ENCODE peak calls at places on chromosomes 2 and 18, in seven cellular contexts. D is cardiac muscle cell, W is AG09309, G is IMR-90, A is Peyer's patch, N is thyroid gland, Z is transverse colon. K is an unnamed sample.

GRCh38 chr18:419542-420175 is 80.8 kb downstream of the COLEC12 start:
- DNase-seq in A (no peak), N (no peak), D (no peak), Z (no peak), G (no peak), W (no peak), K (no peak)

GRCh38 chr2:16395601-16396000 is 270.0 kb downstream of the CYRIA start:
- DNase-seq in W (no peak), G (no peak), A (no peak), N (no peak), Z (no peak), D (no peak), K (no peak)

GRCh38 chr2:238872628-238873400 is 24.9 kb downstream of the TWIST2 start:
- DNase-seq in A (no peak), G (no peak), D (no peak), N (no peak), Z (no peak), W (no peak), K (no peak)

GRCh38 chr2:193868833-193869232 is 1674.1 kb upstream of the TMEFF2 start:
- DNase-seq in Z (no peak), G (no peak), W (no peak), A (no peak), D (no peak), N (no peak), K (no peak)

GRCh38 chr18:22018366-22018765 is 151.0 kb upstream of the GATA6 start:
- DNase-seq in N (no peak), A (no peak), G (no peak), Z (no peak), W (no peak), D (no peak), K (no peak)

GRCh38 chr2:205748660-205749059 is 66.4 kb downstream of the NRP2 start:
- DNase-seq in A (no peak), D (no peak), G (peak), Z (no peak), N (no peak), W (no peak), K (no peak)

GRCh38 chr2:43942001-43942400 is 53.8 kb downstream of the LRPPRC start:
- DNase-seq in G (peak), D (peak), W (no peak), N (no peak), A (no peak), Z (no peak), K (no peak)

GRCh38 chr2:239467956-239468490 is 67.2 kb upstream of the HDAC4 start:
- DNase-seq in W (no peak), Z (no peak), N (no peak), A (no peak), G (no peak), D (no peak), K (no peak)

GRCh38 chr18:35311506-35311905 is 21.5 kb upstream of the ZSCAN30 start:
- DNase-seq in N (no peak), W (no peak), D (peak), Z (no peak), A (no peak), G (peak), K (no peak)

GRCh38 chr18:34592961-34593382 is 117.1 kb upstream of the DTNA start:
- DNase-seq in A (no peak), N (peak), D (peak), W (no peak), Z (peak), G (peak), K (peak)

GRCh38 chr2:32977228-32977758 is 30.5 kb downstream of the LTBP1 start:
- DNase-seq in Z (peak), N (no peak), W (no peak), G (no peak), D (peak), A (no peak), K (no peak)

GRCh38 chr18:74530584-74530862 is 3.8 kb upstream of the CNDP1 start:
- DNase-seq in N (no peak), W (no peak), D (no peak), G (no peak), Z (no peak), A (no peak), K (no peak)

GRCh38 chr2:224038049-224038829 is 847 bp downstream of the SERPINE2 start:
- DNase-seq in N (peak), G (peak), Z (peak), A (no peak), D (peak), W (no peak), K (peak)

GRCh38 chr2:11473604-11474440 is 7.9 kb upstream of the E2F6 start:
- DNase-seq in N (no peak), Z (no peak), W (no peak), D (no peak), G (no peak), A (no peak), K (no peak)

GRCh38 chr2:199258291-199258690 is 199.4 kb downstream of the SATB2 start:
- DNase-seq in G (no peak), D (no peak), W (no peak), A (no peak), N (no peak), Z (no peak), K (no peak)

GRCh38 chr2:198700330-198700729 is 757.4 kb downstream of the SATB2 start:
- DNase-seq in Z (no peak), W (no peak), G (no peak), N (no peak), D (no peak), A (no peak), K (no peak)

GRCh38 chr2:11770531-11771188 is 24.2 kb downstream of the LPIN1 start:
- DNase-seq in D (no peak), G (no peak), W (no peak), Z (no peak), N (no peak), A (no peak), K (no peak)

GRCh38 chr2:112941753-112942653 is 31.0 kb downstream of the IL37 start:
- DNase-seq in A (peak), D (peak), G (peak), W (peak), N (peak), Z (peak), K (peak)

GRCh38 chr18:76259726-76260125 is 235.3 kb downstream of the ZNF516 start:
- DNase-seq in N (no peak), D (no peak), Z (no peak), A (no peak), G (no peak), W (no peak), K (no peak)

GRCh38 chr2:3168230-3168891 is 209.3 kb downstream of the EIPR1 start:
- DNase-seq in W (peak), D (peak), G (peak), Z (peak), N (peak), A (no peak), K (no peak)

GRCh38 chr2:241598487-241598886 is 38.5 kb downstream of the THAP4 start:
- DNase-seq in A (no peak), D (no peak), W (no peak), G (no peak), N (no peak), Z (no peak), K (no peak)

GRCh38 chr2:134912406-134912805 is 6.2 kb upstream of the CCNT2 start:
- DNase-seq in D (peak), Z (no peak), G (peak), N (no peak), A (no peak), W (no peak), K (no peak)

GRCh38 chr2:235692671-235693171 is 198.9 kb downstream of the AGAP1 start:
- DNase-seq in D (no peak), N (no peak), A (no peak), G (no peak), W (no peak), Z (no peak), K (no peak)

GRCh38 chr2:238396663-238397062 is 30.1 kb upstream of the ASB1 start:
- DNase-seq in W (no peak), G (no peak), A (no peak), D (no peak), Z (no peak), N (no peak), K (no peak)

GRCh38 chr2:127700527-127701192 is 637 bp upstream of the SFT2D3 start:
- DNase-seq in Z (peak), G (no peak), D (no peak), N (peak), A (peak), W (no peak), K (peak)

GRCh38 chr2:48248251-48248933 is 281.6 kb upstream of the STON1 start:
- DNase-seq in A (no peak), W (peak), Z (no peak), G (peak), N (peak), D (peak), K (no peak)

GRCh38 chr2:84830095-84830494 is 50.8 kb downstream of the TRABD2A start:
- DNase-seq in W (no peak), N (peak), D (peak), A (no peak), Z (peak), G (no peak), K (peak)

GRCh38 chr18:2889761-2890192 is 43.0 kb downstream of the EMILIN2 start:
- DNase-seq in W (no peak), N (no peak), G (peak), D (peak), A (no peak), Z (no peak), K (no peak)

GRCh38 chr2:204356128-204356527 is 189.1 kb upstream of the PARD3B start:
- DNase-seq in D (no peak), G (no peak), W (no peak), Z (no peak), A (no peak), N (no peak), K (no peak)

GRCh38 chr2:139742216-139743172 is 962.3 kb upstream of the NXPH2 start:
- DNase-seq in N (no peak), G (no peak), A (no peak), Z (no peak), D (no peak), W (no peak), K (no peak)

GRCh38 chr2:85753525-85754312 is at the start of gene ATOH8:
- DNase-seq in D (peak), W (no peak), G (peak), A (peak), N (peak), Z (peak), K (peak)

GRCh38 chr2:207418422-207418821 is 111.3 kb upstream of the CREB1 start:
- DNase-seq in N (no peak), G (no peak), A (no peak), W (no peak), Z (no peak), D (no peak), K (no peak)
- H3K4me3 ChIP-seq in N (no peak), G (no peak), A (no peak), W (no peak), Z (no peak), D (no peak), K (no peak)

GRCh38 chr18:13375302-13376255 is 157.0 kb downstream of the LDLRAD4 start:
- DNase-seq in D (peak), G (peak), Z (no peak), A (peak), W (peak), N (no peak), K (peak)
- H3K4me3 ChIP-seq in D (no peak), G (no peak), Z (no peak), A (no peak), W (no peak), N (no peak), K (no peak)

GRCh38 chr2:28393115-28393836 is 618 bp downstream of the FOSL2 start:
- DNase-seq in D (peak), A (no peak), Z (peak), N (peak), G (peak), W (no peak), K (peak)

GRCh38 chr2:28397043-28397381 is 4.4 kb downstream of the FOSL2 start:
- DNase-seq in G (no peak), D (no peak), A (no peak), W (no peak), N (no peak), Z (no peak), K (no peak)

GRCh38 chr2:28394997-28395333 is 2.3 kb downstream of the FOSL2 start:
- DNase-seq in Z (no peak), D (no peak), A (no peak), G (no peak), N (no peak), W (no peak), K (no peak)

GRCh38 chr2:28394331-28394877 is 1.7 kb downstream of the FOSL2 start:
- DNase-seq in D (peak), Z (peak), G (peak), N (peak), W (no peak), A (no peak), K (peak)

DNA sequence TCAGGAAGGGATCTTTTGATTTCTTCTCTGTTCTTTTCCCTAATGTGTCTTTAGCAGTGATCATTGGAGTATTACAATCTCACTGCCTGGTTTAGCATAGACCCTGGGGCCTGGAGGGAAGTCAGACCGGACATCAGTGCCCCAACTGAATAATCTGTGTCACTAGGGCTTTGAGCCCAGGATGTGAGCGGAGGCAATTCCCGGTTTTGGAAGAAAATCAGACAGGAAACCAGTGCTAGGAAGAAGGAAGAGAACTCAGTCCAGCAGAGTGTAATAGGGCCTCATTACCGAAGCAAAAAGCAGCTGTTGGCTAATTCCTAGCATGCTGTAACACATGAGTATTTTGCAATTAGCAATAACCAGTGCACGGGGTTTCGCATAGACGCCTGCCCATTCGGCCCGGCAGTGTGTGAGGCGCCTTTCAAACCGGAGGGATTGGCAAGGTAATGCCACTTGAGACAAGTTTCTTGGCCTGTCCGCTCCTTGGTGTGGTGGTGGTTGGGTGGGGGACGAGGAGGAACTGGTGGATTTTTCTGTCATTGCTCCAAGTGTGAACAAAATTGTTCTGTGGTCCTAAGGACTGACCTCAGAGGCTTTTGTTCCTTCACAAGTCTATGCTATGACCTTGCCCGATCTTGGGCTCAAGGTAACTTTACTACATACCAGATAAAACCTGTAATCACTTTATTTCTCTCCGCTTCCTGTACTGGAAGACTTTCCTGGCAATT is 2.8 kb downstream of the FOSL2 start:
- DNase-seq in A (no peak), W (no peak), N (peak), Z (peak), G (peak), D (peak), K (peak)
- H3K4me3 ChIP-seq in A (peak), W (peak), N (peak), Z (peak), G (peak), D (no peak), K (peak)

DNA sequence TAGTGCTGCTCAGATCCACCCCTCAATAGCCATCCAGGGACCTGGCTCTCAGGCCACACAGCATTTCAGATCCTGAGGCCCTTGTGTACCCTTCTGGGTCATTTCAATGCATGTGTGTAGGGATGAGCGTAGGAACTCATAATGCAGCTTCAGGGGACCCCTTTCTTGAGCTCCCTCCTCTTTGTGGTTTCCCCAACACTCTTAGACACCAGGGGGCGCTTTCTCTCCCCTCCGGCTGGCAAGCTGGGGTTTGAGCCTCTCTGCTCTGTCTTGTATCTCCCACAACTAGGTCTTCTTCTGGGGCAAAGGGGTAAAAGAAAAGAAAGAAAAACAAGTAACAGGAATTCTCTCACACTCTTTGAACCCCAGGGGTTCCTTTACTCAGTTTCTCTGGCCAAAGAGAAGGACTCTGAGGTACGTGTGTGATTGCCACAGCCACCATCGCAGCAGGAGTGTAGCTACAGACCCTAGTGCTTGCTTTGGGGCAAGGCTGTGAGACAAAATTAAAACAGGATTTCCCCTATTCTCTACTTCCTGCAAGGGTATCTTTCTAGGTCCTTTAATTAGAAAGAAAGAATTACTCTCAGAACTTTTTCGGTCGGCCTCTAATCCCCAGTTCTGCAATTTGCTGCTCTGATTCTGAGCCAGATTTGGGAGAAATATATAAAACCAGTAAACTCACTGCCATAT is 38.0 kb downstream of the CABYR start:
- DNase-seq in Z (peak), N (peak), A (peak), G (peak), D (peak), W (no peak), K (peak)
- H3K4me3 ChIP-seq in Z (no peak), N (no peak), A (no peak), G (no peak), D (no peak), W (no peak), K (no peak)

GRCh38 chr2:64141711-64142405 is 2.4 kb downstream of the PELI1 start:
- DNase-seq in G (peak), W (peak), A (no peak), Z (no peak), N (no peak), D (peak), K (no peak)
- H3K4me3 ChIP-seq in G (no peak), W (no peak), A (peak), Z (no peak), N (no peak), D (peak), K (no peak)

GRCh38 chr2:162317058-162317742 is 1.3 kb downstream of the IFIH1 start:
- DNase-seq in G (no peak), A (no peak), W (no peak), N (no peak), D (no peak), Z (no peak), K (no peak)
- H3K4me3 ChIP-seq in G (no peak), A (peak), W (no peak), N (peak), D (no peak), Z (peak), K (peak)